ENCODE peak calls at places on chromosomes 2 and 18, in five cellular contexts. M, Q, S, X and B are unnamed samples.
A peak's percentile ranks its signal among the peaks of the same experiment; 100 is the strongest.

GRCh38 chr18:35564795-35565453 is 16.6 kb upstream of the GALNT1 start:
- DNase-seq in M (no peak), Q (no peak), S (no peak), X (no peak), B (no peak)

GRCh38 chr2:96532641-96533291 is 3.8 kb upstream of the ARID5A start:
- DNase-seq in M (no peak), Q (no peak), S (no peak), X (no peak), B (no peak)

GRCh38 chr18:33757037-33757436 is 179.0 kb downstream of the ASXL3 start:
- DNase-seq in M (no peak), Q (no peak), S (peak; percentile 14), X (peak; percentile 78), B (no peak)

GRCh38 chr18:2629003-2629402 is 26.5 kb upstream of the SMCHD1 start:
- DNase-seq in M (no peak), Q (no peak), S (no peak), X (no peak), B (no peak)

GRCh38 chr2:62811086-62811485 is 105.6 kb downstream of the EHBP1 start:
- DNase-seq in M (no peak), Q (no peak), S (no peak), X (no peak), B (no peak)

GRCh38 chr2:48651127-48651526 is 33.5 kb downstream of the GTF2A1L start:
- DNase-seq in M (peak; percentile 35), Q (no peak), S (no peak), X (peak; percentile 86), B (peak; percentile 47)

GRCh38 chr18:55534547-55534946 is 53.4 kb downstream of the TCF4 start:
- DNase-seq in M (no peak), Q (no peak), S (no peak), X (peak; percentile 46), B (no peak)

GRCh38 chr18:79598046-79598884 is 81.3 kb upstream of the CTDP1 start:
- DNase-seq in M (no peak), Q (no peak), S (no peak), X (no peak), B (no peak)

GRCh38 chr2:132620115-132620514 is 49.9 kb downstream of the LYPD1 start:
- DNase-seq in M (peak; percentile 65), Q (no peak), S (peak; percentile 32), X (peak; percentile 64), B (no peak)

GRCh38 chr18:36316246-36316645 is 18.7 kb downstream of the FHOD3 start:
- DNase-seq in M (no peak), Q (no peak), S (no peak), X (peak; percentile 58), B (no peak)

GRCh38 chr2:33033524-33034150 is 86.9 kb downstream of the LTBP1 start:
- DNase-seq in M (peak; percentile 72), Q (peak; percentile 10), S (peak; percentile 42), X (peak; percentile 76), B (peak; percentile 67)

GRCh38 chr2:86026744-86027065 is 79.0 kb downstream of the POLR1A start:
- DNase-seq in M (no peak), Q (no peak), S (no peak), X (no peak), B (no peak)

GRCh38 chr18:23662309-23663263 is at the start of gene ANKRD29:
- DNase-seq in M (peak; percentile 65), Q (no peak), S (peak; percentile 21), X (peak; percentile 73), B (peak; percentile 16)

GRCh38 chr2:35510641-35511040 is 844.9 kb upstream of the CRIM1 start:
- DNase-seq in M (no peak), Q (no peak), S (peak; percentile 31), X (no peak), B (peak; percentile 92)

GRCh38 chr2:112092286-112093041 is 37.4 kb downstream of the TMEM87B start:
- DNase-seq in M (peak; percentile 54), Q (no peak), S (peak; percentile 58), X (peak; percentile 62), B (peak; percentile 89)

GRCh38 chr2:15112216-15112615 is 448.9 kb downstream of the NBAS start:
- DNase-seq in M (peak; percentile 15), Q (peak; percentile 21), S (no peak), X (peak; percentile 15), B (peak; percentile 12)

GRCh38 chr2:44549099-44549471 is 187.3 kb downstream of the CAMKMT start:
- DNase-seq in M (peak; percentile 97), Q (no peak), S (peak; percentile 76), X (peak; percentile 88), B (peak; percentile 58)

GRCh38 chr2:144511222-144511855 is 8.6 kb downstream of the ZEB2 start:
- DNase-seq in M (no peak), Q (no peak), S (no peak), X (peak; percentile 27), B (peak; percentile 35)
- H3K4me3 ChIP-seq in M (no peak overlapping the region), Q (no peak overlapping the region), S (no peak overlapping the region), X (peak overlapping the region; percentile 60), B (no peak overlapping the region)

DNA sequence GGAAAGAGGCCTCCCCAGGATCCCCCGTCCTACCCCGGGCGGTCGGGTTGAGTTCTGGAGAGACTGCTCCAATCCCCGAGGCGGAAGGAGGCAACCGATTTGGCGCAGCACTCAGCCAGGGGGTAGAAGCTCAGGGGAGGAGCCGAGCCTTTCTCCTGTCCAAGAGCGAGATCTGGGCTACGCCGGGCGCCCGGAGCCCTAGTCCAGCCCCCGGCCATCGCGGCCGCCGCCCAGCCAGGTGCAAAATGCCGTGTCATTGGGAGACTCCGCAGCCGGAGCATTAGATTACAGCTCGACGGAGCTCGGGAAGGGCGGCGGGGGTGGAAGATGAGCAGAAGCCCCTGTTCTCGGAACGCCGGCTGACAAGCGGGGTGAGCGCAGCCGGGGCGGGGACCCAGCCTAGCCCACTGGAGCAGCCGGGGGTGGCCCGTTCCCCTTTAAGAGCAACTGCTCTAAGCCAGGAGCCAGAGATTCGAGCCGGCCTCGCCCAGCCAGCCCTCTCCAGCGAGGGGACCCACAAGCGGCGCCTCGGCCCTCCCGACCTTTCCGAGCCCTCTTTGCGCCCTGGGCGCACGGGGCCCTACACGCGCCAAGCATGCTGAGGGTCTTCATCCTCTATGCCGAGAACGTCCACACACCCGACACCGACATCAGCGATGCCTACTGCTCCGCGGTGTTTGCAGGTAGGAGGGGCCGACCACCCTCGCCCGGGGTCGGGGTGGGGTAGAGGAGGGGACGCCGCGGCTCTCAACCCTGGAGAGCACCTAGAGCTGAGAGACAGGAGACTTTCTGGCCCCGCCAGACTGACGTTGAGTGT is at the start of gene DYSF:
- DNase-seq in M (peak; percentile 61), Q (no peak), S (peak; percentile 32), X (peak; percentile 57), B (no peak)
- TF ChIP-seq EZH2 in M (no peak), Q (no peak), S (no peak), X (no peak), B (no peak)

DNA sequence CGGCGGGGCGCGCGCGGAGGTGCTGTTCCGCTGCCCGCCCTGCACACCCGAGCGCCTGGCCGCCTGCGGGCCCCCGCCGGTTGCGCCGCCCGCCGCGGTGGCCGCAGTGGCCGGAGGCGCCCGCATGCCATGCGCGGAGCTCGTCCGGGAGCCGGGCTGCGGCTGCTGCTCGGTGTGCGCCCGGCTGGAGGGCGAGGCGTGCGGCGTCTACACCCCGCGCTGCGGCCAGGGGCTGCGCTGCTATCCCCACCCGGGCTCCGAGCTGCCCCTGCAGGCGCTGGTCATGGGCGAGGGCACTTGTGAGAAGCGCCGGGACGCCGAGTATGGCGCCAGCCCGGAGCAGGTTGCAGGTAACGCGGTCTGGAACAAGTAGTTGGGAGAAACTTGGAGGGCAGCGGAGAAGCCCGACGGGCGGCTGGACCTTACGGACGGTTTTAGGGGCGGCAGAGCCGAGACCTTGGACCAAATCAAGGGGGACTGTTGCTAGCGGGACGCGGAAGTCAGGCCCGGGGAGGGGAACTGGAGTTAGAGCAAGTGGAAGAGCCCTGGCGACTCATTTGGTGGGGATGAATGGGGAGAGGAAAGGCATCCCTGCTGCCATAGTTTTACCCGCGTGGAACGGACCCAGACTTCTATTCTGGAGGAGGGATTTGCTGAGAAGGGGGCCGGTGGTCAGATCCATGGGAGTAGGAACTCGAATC is 546 bp downstream of the IGFBP2 start:
- DNase-seq in M (peak; percentile 25), Q (no peak), S (peak; percentile 42), X (peak; percentile 48), B (peak; percentile 55)
- H3K4me3 ChIP-seq in M (peak overlapping the region; percentile 95), Q (peak overlapping the region; percentile 81), S (peak overlapping the region; percentile 71), X (peak overlapping the region; percentile 72), B (peak overlapping the region; percentile 52)

GRCh38 chr2:237485844-237486243 is 1.2 kb upstream of the MLPH start:
- DNase-seq in M (peak; percentile 42), Q (no peak), S (no peak), X (no peak), B (no peak)

GRCh38 chr2:237486334-237486818 is 675 bp upstream of the MLPH start:
- DNase-seq in M (peak; percentile 38), Q (no peak), S (no peak), X (peak; percentile 65), B (no peak)

GRCh38 chr2:237488295-237488694 is 1.2 kb downstream of the MLPH start:
- DNase-seq in M (peak; percentile 50), Q (no peak), S (no peak), X (no peak), B (no peak)

GRCh38 chr2:237487496-237487895 is 445 bp downstream of the MLPH start:
- DNase-seq in M (peak; percentile 38), Q (no peak), S (no peak), X (no peak), B (no peak)

GRCh38 chr2:237486819-237487448 is at the start of gene MLPH:
- DNase-seq in M (peak; percentile 80), Q (no peak), S (peak; percentile 69), X (peak; percentile 77), B (no peak)
- TF ChIP-seq EZH2 in M (no peak), Q (no peak), S (no peak), X (no peak), B (peak; percentile 71)

GRCh38 chr2:216112926-216113325 is 3.8 kb downstream of the XRCC5 start:
- DNase-seq in M (no peak), Q (no peak), S (no peak), X (no peak), B (no peak)

GRCh38 chr2:216110620-216111019 is 1.5 kb downstream of the XRCC5 start:
- DNase-seq in M (no peak), Q (no peak), S (no peak), X (peak; percentile 43), B (no peak)

GRCh38 chr2:216108967-216109921 is at the start of gene XRCC5:
- DNase-seq in M (peak; percentile 98), Q (peak; percentile 92), S (peak; percentile 95), X (peak; percentile 99), B (peak; percentile 99)

GRCh38 chr2:216109962-216110614 is 940 bp downstream of the XRCC5 start:
- DNase-seq in M (peak; percentile 44), Q (peak; percentile 16), S (peak; percentile 29), X (peak; percentile 76), B (peak; percentile 72)

DNA sequence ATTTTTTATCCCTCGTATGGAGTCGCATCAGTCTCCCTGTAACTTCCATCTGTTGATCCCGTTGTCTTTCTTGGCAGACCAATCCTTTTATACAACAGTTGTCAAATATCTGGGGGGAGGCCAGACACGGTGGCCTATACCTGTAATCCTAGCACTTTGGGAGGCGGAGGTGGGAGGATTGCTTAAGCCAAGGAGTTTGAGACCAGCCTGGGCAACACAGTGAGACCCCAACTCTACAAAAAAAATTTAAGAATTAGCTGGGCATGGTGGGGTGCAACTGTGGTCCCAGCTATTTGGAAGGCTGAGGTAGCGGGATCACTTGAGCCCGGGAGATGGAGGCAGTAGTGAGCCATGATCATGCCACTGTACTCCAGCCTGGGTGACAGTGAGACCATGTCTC is 2.0 kb downstream of the XRCC5 start:
- DNase-seq in M (no peak), Q (no peak), S (no peak), X (no peak), B (no peak)
- H3K4me3 ChIP-seq in M (peak overlapping the region; percentile 97), Q (no peak overlapping the region), S (peak overlapping the region; percentile 85), X (peak overlapping the region; percentile 90), B (no peak overlapping the region)